ENCODE peak calls at places on chromosomes 11 and 22, in six cellular contexts. H is tibial artery, F is ovary, G is AG04450, Y is uterus, M is HL-60. E is an unnamed sample.

GRCh38 chr11:128039140-128040021 is 548.0 kb downstream of the ETS1 start:
- DNase-seq in H (peak; percentile 86), M (peak; percentile 97), Y (no peak), F (no peak), G (no peak), E (no peak)

GRCh38 chr11:121656333-121657090 is 203.7 kb upstream of the SORL1-AS1 start:
- DNase-seq in Y (no peak), H (no peak), G (no peak), M (no peak), F (peak; percentile 56), E (no peak)

GRCh38 chr11:37988031-37988430 is 1390.0 kb upstream of the RAG2 start:
- DNase-seq in H (no peak), F (no peak), Y (no peak), G (peak; percentile 26), M (no peak), E (no peak)

GRCh38 chr22:20079745-20080444 is at the start of gene DGCR8:
- DNase-seq in M (peak; percentile 80), G (peak; percentile 78), Y (peak; percentile 90), H (peak; percentile 91), F (peak; percentile 93), E (peak; percentile 50)

GRCh38 chr22:42895541-42895981 is 38.5 kb upstream of the ARFGAP3 start:
- DNase-seq in M (peak; percentile 55), F (no peak), H (no peak), Y (no peak), G (no peak), E (no peak)

GRCh38 chr11:62195945-62196344 is 5.9 kb downstream of the SCGB1D1 start:
- DNase-seq in G (no peak), Y (no peak), H (no peak), M (no peak), F (no peak), E (no peak)

GRCh38 chr11:44994753-44995152 is 44.1 kb upstream of the TP53I11 start:
- DNase-seq in G (no peak), F (no peak), M (no peak), H (no peak), Y (no peak), E (no peak)

GRCh38 chr22:33105501-33105911 is 47.3 kb upstream of the SYN3 start:
- DNase-seq in F (no peak), M (no peak), H (no peak), Y (no peak), G (no peak), E (no peak)

GRCh38 chr22:48927591-48927990 is 900.1 kb downstream of the BRD1 start:
- DNase-seq in F (no peak), G (no peak), H (no peak), M (no peak), Y (no peak), E (no peak)

GRCh38 chr11:120715239-120715638 is 203.7 kb downstream of the GRIK4 start:
- DNase-seq in M (no peak), G (no peak), H (no peak), Y (no peak), F (no peak), E (no peak)

GRCh38 chr22:33000342-33001280 is 57.6 kb downstream of the SYN3 start:
- DNase-seq in H (peak; percentile 57), Y (peak; percentile 44), M (peak; percentile 5), F (peak; percentile 61), G (no peak), E (peak; percentile 72)

GRCh38 chr11:123822591-123822990 is 16.4 kb upstream of the OR6M1 start:
- DNase-seq in Y (peak; percentile 17), F (no peak), H (no peak), M (no peak), G (no peak), E (no peak)

GRCh38 chr11:28176231-28176853 is 68.2 kb downstream of the METTL15 start:
- DNase-seq in Y (no peak), G (no peak), H (no peak), F (no peak), M (no peak), E (no peak)

DNA sequence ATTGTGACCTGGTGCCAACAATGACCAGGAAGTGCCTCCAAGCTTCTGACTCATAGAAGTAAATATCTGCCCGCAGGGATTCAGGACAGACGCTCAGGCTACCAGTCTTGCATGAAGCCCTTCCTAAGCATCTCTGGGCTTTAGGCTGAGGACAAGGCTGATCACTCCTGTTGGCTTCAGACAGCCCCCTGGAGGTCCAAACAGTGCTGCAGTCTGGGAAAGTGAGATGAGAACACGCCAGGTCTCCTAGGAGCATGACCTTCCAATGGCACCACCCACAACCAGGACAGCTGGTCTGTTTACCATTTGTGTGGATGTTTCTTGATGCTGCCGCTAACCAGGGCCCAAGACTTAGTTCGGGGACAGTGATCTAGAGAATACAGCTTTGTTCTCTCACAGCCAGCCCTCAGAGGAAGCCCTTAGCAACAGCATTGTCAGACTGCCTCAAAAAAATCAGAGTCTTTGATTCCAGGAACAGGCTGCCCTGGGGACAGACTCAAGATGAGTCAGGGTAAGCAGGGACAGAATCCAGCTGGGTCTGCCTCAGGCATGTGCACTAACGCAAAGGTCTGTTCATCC is 111.2 kb downstream of the ZNF280B start:
- DNase-seq in Y (no peak), G (no peak), F (no peak), M (no peak), H (peak; percentile 46), E (no peak)
- TF ChIP-seq CTCF in Y (no peak), G (no peak), F (no peak), M (no peak), H (no peak), E (no peak)

GRCh38 chr22:28816994-28817530 is 16.7 kb upstream of the XBP1 start:
- DNase-seq in G (no peak), M (no peak), Y (no peak), H (no peak), F (no peak), E (no peak)

GRCh38 chr22:28817919-28818859 is 17.8 kb upstream of the XBP1 start:
- DNase-seq in H (no peak), Y (no peak), G (no peak), F (no peak), M (no peak), E (no peak)

GRCh38 chr22:28820885-28821284 is 20.5 kb upstream of the XBP1 start:
- DNase-seq in F (no peak), Y (no peak), G (no peak), H (no peak), M (no peak), E (no peak)

GRCh38 chr22:28821452-28821851 is 21.1 kb upstream of the XBP1 start:
- DNase-seq in M (no peak), F (no peak), G (no peak), Y (no peak), H (no peak), E (no peak)

DNA sequence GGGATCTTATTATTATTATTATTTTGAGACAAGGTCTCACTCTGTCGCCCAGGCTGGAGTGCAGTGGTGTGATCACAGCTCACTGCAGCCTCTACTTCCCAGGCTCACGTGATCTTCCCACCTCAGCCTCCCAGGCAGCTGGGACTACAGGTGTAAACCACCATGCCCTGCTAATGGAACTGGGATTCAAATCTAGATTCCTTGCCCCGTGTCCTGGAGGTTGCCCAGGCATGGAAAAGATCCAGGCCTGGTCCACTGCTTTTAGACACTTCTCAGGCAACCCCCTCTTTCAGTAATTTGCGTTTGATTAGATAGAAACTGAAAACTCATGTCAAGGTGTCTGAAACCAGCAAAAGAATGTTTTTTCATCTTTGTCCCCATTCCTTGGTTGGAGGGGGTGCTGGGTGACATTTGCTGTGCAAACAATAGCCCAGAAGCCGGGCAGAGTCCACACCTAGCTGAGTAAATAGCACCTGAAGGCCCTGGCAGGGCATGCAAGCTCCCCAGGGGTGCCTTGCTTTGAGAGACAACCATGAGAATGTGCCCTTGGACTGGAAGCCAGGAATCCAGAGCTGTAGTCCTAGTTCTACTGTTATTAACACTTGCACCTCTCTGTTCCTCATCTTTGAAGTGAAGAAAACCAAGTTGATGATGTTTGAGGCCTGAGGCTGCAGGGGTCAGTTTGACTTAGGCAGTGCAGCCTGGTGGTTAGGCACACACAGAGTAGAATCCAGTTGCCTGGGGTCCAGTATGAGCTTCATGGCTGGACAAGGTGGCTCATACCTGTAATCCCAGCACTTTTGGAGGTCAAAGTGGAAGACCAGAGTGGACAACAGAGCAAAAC is 19.1 kb upstream of the XBP1 start:
- DNase-seq in G (no peak), Y (no peak), H (no peak), M (no peak), F (no peak), E (no peak)
- H3K27ac ChIP-seq in G (no peak overlapping the region), Y (peak overlapping the region; percentile 55), H (peak overlapping the region; percentile 38), M (peak overlapping the region; percentile 34), F (peak overlapping the region; percentile 56), E (peak overlapping the region; percentile 64)

GRCh38 chr11:93458286-93458685 is 84.9 kb downstream of the SMCO4 start:
- DNase-seq in H (no peak), Y (no peak), M (no peak), F (no peak), G (no peak), E (no peak)
- H3K4me3 ChIP-seq in H (no peak overlapping the region), Y (no peak overlapping the region), M (no peak overlapping the region), F (no peak overlapping the region), G (no peak overlapping the region), E (no peak overlapping the region)

GRCh38 chr22:41248314-41248713 is 7.6 kb upstream of the CHADL start:
- DNase-seq in H (no peak), F (no peak), M (no peak), Y (no peak), G (no peak), E (no peak)

GRCh38 chr22:41247703-41248102 is 7.0 kb upstream of the CHADL start:
- DNase-seq in G (no peak), Y (no peak), H (no peak), F (no peak), M (no peak), E (no peak)

GRCh38 chr22:41248758-41249157 is 8.0 kb upstream of the CHADL start:
- DNase-seq in M (no peak), G (no peak), F (no peak), Y (no peak), H (no peak), E (no peak)

GRCh38 chr22:41243361-41243760 is 2.6 kb upstream of the CHADL start:
- DNase-seq in F (no peak), M (no peak), G (no peak), Y (no peak), H (no peak), E (no peak)

GRCh38 chr22:41245917-41246499 is 5.3 kb upstream of the CHADL start:
- DNase-seq in H (no peak), Y (no peak), M (no peak), F (no peak), G (no peak), E (no peak)
- TF ChIP-seq CTCF in H (no peak), Y (no peak), M (no peak), F (no peak), G (no peak), E (no peak)

GRCh38 chr11:70100283-70100610 is 22.1 kb downstream of the ANO1 start:
- DNase-seq in H (no peak), F (no peak), Y (no peak), G (no peak), M (no peak), E (no peak)
- H3K27ac ChIP-seq in H (peak overlapping the region; percentile 39), F (no peak overlapping the region), Y (peak overlapping the region; percentile 48), G (no peak overlapping the region), M (no peak overlapping the region), E (peak overlapping the region; percentile 78)